ENCODE peak calls at places on chromosomes 13 and 19, in six cellular contexts. Y is substantia nigra; X is nucleus accumbens; G is stimulated activated CD4-positive, alpha-beta T cell treated with anti-CD3 and anti-CD28 coated beads, Interleukin-15, amount 100 ng/mL, for 1 hour; M is HTR-8/SVneo; O is T-helper 1 cell. I is an unnamed sample.

GRCh38 chr13:98476106-98476505 is 100.8 kb downstream of the STK24 start:
- DNase-seq in Y (no peak), X (no peak), G (peak), M (no peak), O (peak), I (peak)

GRCh38 chr13:33281951-33282595 is 3.5 kb downstream of the STARD13 start:
- DNase-seq in Y (no peak), X (no peak), G (no peak), M (no peak), O (no peak), I (no peak)

GRCh38 chr19:11130824-11131455 is 24.6 kb downstream of the SPC24 start:
- DNase-seq in Y (peak), X (peak), G (peak), M (peak), O (peak), I (peak)

GRCh38 chr19:56272448-56272847 is at the start of gene EDDM13:
- DNase-seq in Y (no peak), X (no peak), G (no peak), M (no peak), O (no peak), I (no peak)

GRCh38 chr13:108060111-108060510 is 155.2 kb downstream of the LIG4 start:
- DNase-seq in Y (no peak), X (no peak), G (no peak), M (no peak), O (no peak), I (no peak)

GRCh38 chr19:32881766-32882165 is 12.2 kb upstream of the SLC7A9 start:
- DNase-seq in Y (no peak), X (no peak), G (no peak), M (no peak), O (no peak), I (no peak)

GRCh38 chr19:5934779-5935472 is 20.9 kb downstream of the CAPS start:
- DNase-seq in Y (no peak), X (no peak), G (no peak), M (no peak), O (no peak), I (no peak)

GRCh38 chr19:38184815-38185214 is 39.2 kb downstream of the DPF1 start:
- DNase-seq in Y (no peak), X (no peak), G (no peak), M (no peak), O (no peak), I (no peak)

GRCh38 chr13:38090913-38091312 is 221.3 kb upstream of the TRPC4 start:
- DNase-seq in Y (no peak), X (no peak), G (no peak), M (no peak), O (no peak), I (no peak)

GRCh38 chr19:2014731-2015610 is 543 bp downstream of the BTBD2 start:
- DNase-seq in Y (no peak), X (no peak), G (no peak), M (peak), O (no peak), I (peak)

GRCh38 chr13:91187522-91187921 is 160.0 kb upstream of the MIR17HG start:
- DNase-seq in Y (no peak), X (no peak), G (no peak), M (no peak), O (no peak), I (no peak)

GRCh38 chr19:1618157-1619093 is 13.2 kb upstream of the UQCR11 start:
- DNase-seq in Y (no peak), X (no peak), G (no peak), M (peak), O (no peak), I (no peak)

GRCh38 chr13:37127706-37128241 is 22.3 kb upstream of the CSNK1A1L start:
- DNase-seq in Y (no peak), X (peak), G (no peak), M (no peak), O (no peak), I (no peak)

GRCh38 chr19:47381653-47382279 is 32.7 kb downstream of the DHX34 start:
- DNase-seq in Y (no peak), X (no peak), G (no peak), M (no peak), O (no peak), I (peak)

GRCh38 chr13:114074671-114075315 is 57.6 kb downstream of the RASA3 start:
- DNase-seq in Y (no peak), X (no peak), G (no peak), M (no peak), O (no peak), I (no peak)

GRCh38 chr13:77715233-77715891 is 17.9 kb downstream of the SLAIN1 start:
- DNase-seq in Y (no peak), X (no peak), G (no peak), M (no peak), O (no peak), I (no peak)

GRCh38 chr19:19459707-19460251 is 54.3 kb downstream of the GATAD2A start:
- DNase-seq in Y (no peak), X (no peak), G (peak), M (no peak), O (peak), I (peak)